ENCODE peak calls at places on chromosomes 11 and 22, in seven cellular contexts. One of them, this sample, is unnamed.

GRCh38 chr22:41132555-41132954 is 40.2 kb downstream of the EP300 start:
- DNase-seq in amniotic stem cell: no peak
- DNase-seq in SK-N-SH: no peak
- DNase-seq in esophagus muscularis mucosa: no peak
- DNase-seq in stimulated activated CD4-positive, alpha-beta T cell treated with anti-CD3 and anti-CD28 coated beads, TNF-alpha, amount 100 ng/mL, for 48 hours: no peak
- DNase-seq in activated CD4-positive, alpha-beta T cell treated with anti-CD3 and anti-CD28 coated beads for 1 hour: no peak
- DNase-seq in CD4-positive, CD25-positive, alpha-beta regulatory T cell: no peak
- DNase-seq in this sample: no peak

GRCh38 chr11:46694095-46694494 is 6.3 kb downstream of the ARHGAP1 start:
- DNase-seq in amniotic stem cell: no peak
- DNase-seq in SK-N-SH: no peak
- DNase-seq in esophagus muscularis mucosa: no peak
- DNase-seq in stimulated activated CD4-positive, alpha-beta T cell treated with anti-CD3 and anti-CD28 coated beads, TNF-alpha, amount 100 ng/mL, for 48 hours: no peak
- DNase-seq in activated CD4-positive, alpha-beta T cell treated with anti-CD3 and anti-CD28 coated beads for 1 hour: no peak
- DNase-seq in CD4-positive, CD25-positive, alpha-beta regulatory T cell: no peak
- DNase-seq in this sample: no peak

GRCh38 chr11:20609727-20610707 is 10.6 kb downstream of the SLC6A5 start:
- DNase-seq in amniotic stem cell: peak
- DNase-seq in SK-N-SH: peak
- DNase-seq in esophagus muscularis mucosa: no peak
- DNase-seq in stimulated activated CD4-positive, alpha-beta T cell treated with anti-CD3 and anti-CD28 coated beads, TNF-alpha, amount 100 ng/mL, for 48 hours: peak
- DNase-seq in activated CD4-positive, alpha-beta T cell treated with anti-CD3 and anti-CD28 coated beads for 1 hour: peak
- DNase-seq in CD4-positive, CD25-positive, alpha-beta regulatory T cell: peak
- DNase-seq in this sample: peak

GRCh38 chr22:43228330-43228729 is 41.4 kb upstream of the TTLL12 start:
- DNase-seq in amniotic stem cell: no peak
- DNase-seq in SK-N-SH: peak
- DNase-seq in esophagus muscularis mucosa: no peak
- DNase-seq in stimulated activated CD4-positive, alpha-beta T cell treated with anti-CD3 and anti-CD28 coated beads, TNF-alpha, amount 100 ng/mL, for 48 hours: peak
- DNase-seq in activated CD4-positive, alpha-beta T cell treated with anti-CD3 and anti-CD28 coated beads for 1 hour: no peak
- DNase-seq in CD4-positive, CD25-positive, alpha-beta regulatory T cell: no peak
- DNase-seq in this sample: peak

GRCh38 chr11:44174846-44175245 is 79.4 kb downstream of the EXT2 start:
- DNase-seq in amniotic stem cell: no peak
- DNase-seq in SK-N-SH: no peak
- DNase-seq in esophagus muscularis mucosa: no peak
- DNase-seq in stimulated activated CD4-positive, alpha-beta T cell treated with anti-CD3 and anti-CD28 coated beads, TNF-alpha, amount 100 ng/mL, for 48 hours: no peak
- DNase-seq in activated CD4-positive, alpha-beta T cell treated with anti-CD3 and anti-CD28 coated beads for 1 hour: no peak
- DNase-seq in CD4-positive, CD25-positive, alpha-beta regulatory T cell: no peak
- DNase-seq in this sample: no peak

GRCh38 chr11:11263238-11264030 is 89.6 kb downstream of the CSNK2A3 start:
- DNase-seq in amniotic stem cell: no peak
- DNase-seq in SK-N-SH: peak
- DNase-seq in esophagus muscularis mucosa: no peak
- DNase-seq in stimulated activated CD4-positive, alpha-beta T cell treated with anti-CD3 and anti-CD28 coated beads, TNF-alpha, amount 100 ng/mL, for 48 hours: no peak
- DNase-seq in activated CD4-positive, alpha-beta T cell treated with anti-CD3 and anti-CD28 coated beads for 1 hour: no peak
- DNase-seq in CD4-positive, CD25-positive, alpha-beta regulatory T cell: no peak
- DNase-seq in this sample: no peak

GRCh38 chr22:46539169-46539568 is 1.7 kb upstream of the CELSR1 start:
- DNase-seq in amniotic stem cell: no peak
- DNase-seq in SK-N-SH: no peak
- DNase-seq in esophagus muscularis mucosa: no peak
- DNase-seq in stimulated activated CD4-positive, alpha-beta T cell treated with anti-CD3 and anti-CD28 coated beads, TNF-alpha, amount 100 ng/mL, for 48 hours: no peak
- DNase-seq in activated CD4-positive, alpha-beta T cell treated with anti-CD3 and anti-CD28 coated beads for 1 hour: no peak
- DNase-seq in CD4-positive, CD25-positive, alpha-beta regulatory T cell: no peak
- DNase-seq in this sample: no peak

GRCh38 chr22:21054714-21055563 is 9.2 kb downstream of the LRRC74B start:
- DNase-seq in amniotic stem cell: no peak
- DNase-seq in SK-N-SH: no peak
- DNase-seq in esophagus muscularis mucosa: no peak
- DNase-seq in stimulated activated CD4-positive, alpha-beta T cell treated with anti-CD3 and anti-CD28 coated beads, TNF-alpha, amount 100 ng/mL, for 48 hours: no peak
- DNase-seq in activated CD4-positive, alpha-beta T cell treated with anti-CD3 and anti-CD28 coated beads for 1 hour: no peak
- DNase-seq in CD4-positive, CD25-positive, alpha-beta regulatory T cell: no peak
- DNase-seq in this sample: no peak

GRCh38 chr22:46064966-46065666 is 85.2 kb upstream of the PPARA start:
- DNase-seq in amniotic stem cell: no peak
- DNase-seq in SK-N-SH: no peak
- DNase-seq in esophagus muscularis mucosa: no peak
- DNase-seq in stimulated activated CD4-positive, alpha-beta T cell treated with anti-CD3 and anti-CD28 coated beads, TNF-alpha, amount 100 ng/mL, for 48 hours: no peak
- DNase-seq in activated CD4-positive, alpha-beta T cell treated with anti-CD3 and anti-CD28 coated beads for 1 hour: no peak
- DNase-seq in CD4-positive, CD25-positive, alpha-beta regulatory T cell: no peak
- DNase-seq in this sample: no peak